ENCODE peak calls at places on chromosome 22, in four cellular contexts. J is coronary artery, A is GF-D8, O is OCI-M1. M is an unnamed sample.

GRCh38 chr22:31646186-31647019 is 15.6 kb downstream of the PISD start:
- DNase-seq in J (no peak), O (no peak), A (no peak), M (no peak)

GRCh38 chr22:36988075-36988474 is 31.2 kb downstream of the TST start:
- DNase-seq in J (no peak), A (no peak), O (no peak), M (no peak)

GRCh38 chr22:50145741-50146439 is 24.6 kb upstream of the PANX2 start:
- DNase-seq in A (no peak), O (no peak), J (peak; percentile 70), M (no peak)

GRCh38 chr22:21832291-21833290 is 34.9 kb downstream of the MAPK1 start:
- DNase-seq in J (no peak), O (peak; percentile 41), A (no peak), M (peak; percentile 61)

GRCh38 chr22:27405672-27406388 is 395.7 kb downstream of the MN1 start:
- DNase-seq in J (no peak), A (no peak), O (peak; percentile 36), M (peak; percentile 16)

GRCh38 chr22:46173152-46173551 is 22.8 kb downstream of the PPARA start:
- DNase-seq in J (no peak), O (no peak), A (no peak), M (no peak)

GRCh38 chr22:27107824-27108223 is 450.4 kb downstream of the MIAT start:
- DNase-seq in J (peak; percentile 75), O (peak; percentile 63), A (no peak), M (peak; percentile 16)

GRCh38 chr22:21791635-21792625 is 56.3 kb upstream of the YPEL1 start:
- DNase-seq in A (no peak), J (no peak), O (peak; percentile 95), M (no peak)

GRCh38 chr22:48053973-48054372 is 1291.5 kb downstream of the TBC1D22A start:
- DNase-seq in A (no peak), O (no peak), J (no peak), M (no peak)

GRCh38 chr22:46501701-46502100 is 35.7 kb downstream of the CELSR1 start:
- DNase-seq in O (no peak), A (no peak), J (no peak), M (no peak)

GRCh38 chr22:35966314-35967045 is 62.1 kb downstream of the RBFOX2 start:
- DNase-seq in O (no peak), A (no peak), J (no peak), M (no peak)

GRCh38 chr22:41838842-41839618 is 6.1 kb downstream of the SREBF2 start:
- DNase-seq in J (no peak), O (no peak), A (no peak), M (no peak)

GRCh38 chr22:47374273-47374771 is 611.9 kb downstream of the TBC1D22A start:
- DNase-seq in A (no peak), J (no peak), O (no peak), M (no peak)

GRCh38 chr22:30212363-30212995 is 34.1 kb downstream of the LIF start:
- DNase-seq in O (peak; percentile 65), J (no peak), A (peak; percentile 7), M (peak; percentile 83)

GRCh38 chr22:49856343-49856742 is 2.7 kb downstream of the ZBED4 start:
- DNase-seq in A (no peak), O (no peak), J (no peak), M (no peak)

GRCh38 chr22:29314074-29314473 is 1.4 kb downstream of the RASL10A start:
- DNase-seq in O (no peak), J (no peak), A (no peak), M (no peak)

GRCh38 chr22:19962909-19963806 is 21.5 kb upstream of the TXNRD2 start:
- DNase-seq in A (no peak), O (no peak), J (no peak), M (no peak)

GRCh38 chr22:49199224-49199623 is 628.4 kb downstream of the BRD1 start:
- DNase-seq in J (peak; percentile 40), O (no peak), A (no peak), M (no peak)